ENCODE peak calls at places on chromosomes 4 and X, in eight cellular contexts. One of them, this sample, is unnamed.

GRCh38 chrX:114798902-114799301 is 215.0 kb downstream of the HTR2C start:
- DNase-seq in WTC11: no peak
- DNase-seq in fibroblast of the aortic adventitia: peak; percentile 13
- DNase-seq in heart left ventricle: no peak
- DNase-seq in GM20000: no peak
- DNase-seq in mucosa of descending colon: no peak
- DNase-seq in A549: no peak
- DNase-seq in PC-9: no peak
- DNase-seq in this sample: no peak

GRCh38 chr4:25280210-25280609 is 32.4 kb upstream of the ZCCHC4 start:
- DNase-seq in WTC11: no peak
- DNase-seq in PC-9: no peak
- DNase-seq in heart left ventricle: no peak
- DNase-seq in A549: no peak
- DNase-seq in GM20000: no peak
- DNase-seq in mucosa of descending colon: no peak
- DNase-seq in fibroblast of the aortic adventitia: no peak
- DNase-seq in this sample: no peak

GRCh38 chr4:141158219-141158618 is 24.9 kb upstream of the RNF150 start:
- DNase-seq in A549: peak; percentile 31
- DNase-seq in GM20000: peak; percentile 29
- DNase-seq in mucosa of descending colon: no peak
- DNase-seq in heart left ventricle: no peak
- DNase-seq in PC-9: no peak
- DNase-seq in WTC11: no peak
- DNase-seq in fibroblast of the aortic adventitia: peak; percentile 73
- DNase-seq in this sample: peak; percentile 25

GRCh38 chr4:147198411-147199051 is 252.9 kb upstream of the TTC29 start:
- DNase-seq in heart left ventricle: no peak
- DNase-seq in A549: no peak
- DNase-seq in GM20000: no peak
- DNase-seq in fibroblast of the aortic adventitia: peak; percentile 63
- DNase-seq in PC-9: no peak
- DNase-seq in WTC11: no peak
- DNase-seq in mucosa of descending colon: no peak
- DNase-seq in this sample: no peak

GRCh38 chr4:57658188-57658587 is 548.0 kb upstream of the IGFBP7 start:
- DNase-seq in WTC11: no peak
- DNase-seq in mucosa of descending colon: no peak
- DNase-seq in GM20000: no peak
- DNase-seq in A549: no peak
- DNase-seq in fibroblast of the aortic adventitia: no peak
- DNase-seq in PC-9: no peak
- DNase-seq in heart left ventricle: no peak
- DNase-seq in this sample: no peak

GRCh38 chrX:119541188-119541587 is 24.0 kb downstream of the STEEP1 start:
- DNase-seq in fibroblast of the aortic adventitia: peak; percentile 42
- DNase-seq in mucosa of descending colon: no peak
- DNase-seq in WTC11: no peak
- DNase-seq in A549: peak; percentile 55
- DNase-seq in PC-9: no peak
- DNase-seq in GM20000: no peak
- DNase-seq in heart left ventricle: no peak
- DNase-seq in this sample: no peak

GRCh38 chr4:137212601-137213000 is 319.7 kb downstream of the PCDH18 start:
- DNase-seq in mucosa of descending colon: no peak
- DNase-seq in A549: no peak
- DNase-seq in PC-9: no peak
- DNase-seq in WTC11: no peak
- DNase-seq in fibroblast of the aortic adventitia: no peak
- DNase-seq in GM20000: no peak
- DNase-seq in heart left ventricle: no peak
- DNase-seq in this sample: no peak

GRCh38 chrX:11064851-11065600 is 46.1 kb upstream of the HCCS start:
- DNase-seq in heart left ventricle: no peak
- DNase-seq in fibroblast of the aortic adventitia: peak; percentile 91
- DNase-seq in WTC11: no peak
- DNase-seq in PC-9: peak; percentile 39
- DNase-seq in mucosa of descending colon: no peak
- DNase-seq in GM20000: no peak
- DNase-seq in A549: no peak
- DNase-seq in this sample: no peak

GRCh38 chr4:35105486-35105885 is 1138.8 kb downstream of the ARAP2 start:
- DNase-seq in A549: no peak
- DNase-seq in fibroblast of the aortic adventitia: no peak
- DNase-seq in WTC11: no peak
- DNase-seq in mucosa of descending colon: no peak
- DNase-seq in PC-9: peak; percentile 40
- DNase-seq in GM20000: no peak
- DNase-seq in heart left ventricle: no peak
- DNase-seq in this sample: no peak

GRCh38 chrX:43860646-43861370 is 21.4 kb downstream of the MAOB start:
- DNase-seq in GM20000: no peak
- DNase-seq in WTC11: no peak
- DNase-seq in fibroblast of the aortic adventitia: peak; percentile 7
- DNase-seq in mucosa of descending colon: peak; percentile 4
- DNase-seq in A549: peak; percentile 60
- DNase-seq in heart left ventricle: peak; percentile 24
- DNase-seq in PC-9: peak; percentile 7
- DNase-seq in this sample: no peak

GRCh38 chr4:17762705-17763104 is 18.7 kb downstream of the FAM184B start:
- DNase-seq in WTC11: no peak
- DNase-seq in mucosa of descending colon: no peak
- DNase-seq in PC-9: no peak
- DNase-seq in GM20000: no peak
- DNase-seq in fibroblast of the aortic adventitia: peak; percentile 50
- DNase-seq in heart left ventricle: no peak
- DNase-seq in A549: peak; percentile 24
- DNase-seq in this sample: no peak
- TF ChIP-seq CTCF in WTC11: no peak
- TF ChIP-seq CTCF in mucosa of descending colon: no peak
- TF ChIP-seq CTCF in PC-9: no peak
- TF ChIP-seq CTCF in GM20000: no peak
- TF ChIP-seq CTCF in fibroblast of the aortic adventitia: peak; percentile 27
- TF ChIP-seq CTCF in heart left ventricle: no peak
- TF ChIP-seq CTCF in A549: peak; percentile 7
- TF ChIP-seq CTCF in this sample: no peak

DNA sequence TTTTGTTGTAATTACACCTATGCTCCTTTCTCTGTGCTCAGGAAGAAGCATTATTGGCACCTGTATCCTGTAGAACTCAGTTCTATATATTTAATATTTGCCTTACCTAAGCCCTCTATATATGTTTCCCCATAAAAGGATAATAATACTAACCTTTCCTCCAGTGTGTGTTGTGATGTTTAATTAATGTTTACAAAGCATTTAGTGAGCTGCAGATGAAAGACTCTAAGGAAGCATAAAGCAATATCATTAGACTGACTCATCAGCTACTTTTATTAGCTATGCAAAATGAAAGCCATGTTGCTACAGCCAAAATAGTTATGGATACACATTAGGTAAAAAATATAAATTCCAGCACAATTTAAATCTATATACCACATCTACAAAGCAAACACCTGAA is 93.6 kb upstream of the PTPN13 start:
- DNase-seq in PC-9: no peak
- DNase-seq in mucosa of descending colon: no peak
- DNase-seq in A549: no peak
- DNase-seq in WTC11: no peak
- DNase-seq in heart left ventricle: no peak
- DNase-seq in GM20000: no peak
- DNase-seq in fibroblast of the aortic adventitia: no peak
- DNase-seq in this sample: no peak
- TF ChIP-seq CTCF in PC-9: no peak
- TF ChIP-seq CTCF in mucosa of descending colon: no peak
- TF ChIP-seq CTCF in A549: no peak
- TF ChIP-seq CTCF in WTC11: no peak
- TF ChIP-seq CTCF in heart left ventricle: no peak
- TF ChIP-seq CTCF in GM20000: no peak
- TF ChIP-seq CTCF in fibroblast of the aortic adventitia: no peak
- TF ChIP-seq CTCF in this sample: no peak

GRCh38 chr4:77854431-77855111 is 8.1 kb upstream of the MRPL1 start:
- DNase-seq in WTC11: no peak
- DNase-seq in A549: no peak
- DNase-seq in PC-9: no peak
- DNase-seq in heart left ventricle: no peak
- DNase-seq in mucosa of descending colon: no peak
- DNase-seq in GM20000: no peak
- DNase-seq in fibroblast of the aortic adventitia: no peak
- DNase-seq in this sample: no peak
- TF ChIP-seq CTCF in WTC11: no peak
- TF ChIP-seq CTCF in A549: no peak
- TF ChIP-seq CTCF in PC-9: no peak
- TF ChIP-seq CTCF in heart left ventricle: no peak
- TF ChIP-seq CTCF in mucosa of descending colon: no peak
- TF ChIP-seq CTCF in GM20000: no peak
- TF ChIP-seq CTCF in fibroblast of the aortic adventitia: no peak
- TF ChIP-seq CTCF in this sample: no peak

GRCh38 chrX:109911046-109911445 is 91.9 kb upstream of the TMEM164 start:
- DNase-seq in WTC11: no peak
- DNase-seq in GM20000: no peak
- DNase-seq in mucosa of descending colon: no peak
- DNase-seq in heart left ventricle: no peak
- DNase-seq in A549: no peak
- DNase-seq in PC-9: no peak
- DNase-seq in fibroblast of the aortic adventitia: peak; percentile 35
- DNase-seq in this sample: no peak
- TF ChIP-seq CTCF in WTC11: no peak
- TF ChIP-seq CTCF in GM20000: no peak
- TF ChIP-seq CTCF in mucosa of descending colon: no peak
- TF ChIP-seq CTCF in heart left ventricle: peak; percentile 65
- TF ChIP-seq CTCF in A549: peak; percentile 68
- TF ChIP-seq CTCF in PC-9: peak; percentile 80
- TF ChIP-seq CTCF in fibroblast of the aortic adventitia: peak; percentile 57
- TF ChIP-seq CTCF in this sample: no peak

GRCh38 chr4:152156448-152156847 is 379.4 kb downstream of the FBXW7 start:
- DNase-seq in mucosa of descending colon: no peak
- DNase-seq in WTC11: no peak
- DNase-seq in GM20000: no peak
- DNase-seq in A549: no peak
- DNase-seq in heart left ventricle: peak; percentile 43
- DNase-seq in fibroblast of the aortic adventitia: peak; percentile 12
- DNase-seq in PC-9: no peak
- DNase-seq in this sample: no peak
- TF ChIP-seq CTCF in mucosa of descending colon: no peak
- TF ChIP-seq CTCF in WTC11: no peak
- TF ChIP-seq CTCF in GM20000: no peak
- TF ChIP-seq CTCF in A549: no peak
- TF ChIP-seq CTCF in heart left ventricle: no peak
- TF ChIP-seq CTCF in fibroblast of the aortic adventitia: no peak
- TF ChIP-seq CTCF in PC-9: no peak
- TF ChIP-seq CTCF in this sample: no peak

GRCh38 chrX:56745019-56745418 is 16.0 kb downstream of the NBDY start:
- DNase-seq in heart left ventricle: no peak
- DNase-seq in GM20000: no peak
- DNase-seq in fibroblast of the aortic adventitia: peak; percentile 66
- DNase-seq in PC-9: no peak
- DNase-seq in WTC11: no peak
- DNase-seq in A549: peak; percentile 75
- DNase-seq in mucosa of descending colon: no peak
- DNase-seq in this sample: no peak
- TF ChIP-seq CTCF in heart left ventricle: no peak
- TF ChIP-seq CTCF in GM20000: no peak
- TF ChIP-seq CTCF in fibroblast of the aortic adventitia: no peak
- TF ChIP-seq CTCF in PC-9: no peak
- TF ChIP-seq CTCF in WTC11: no peak
- TF ChIP-seq CTCF in A549: no peak
- TF ChIP-seq CTCF in mucosa of descending colon: no peak
- TF ChIP-seq CTCF in this sample: no peak